ENCODE peak calls at places on chromosomes 4 and X, in five cellular contexts. One of them, this sample, is unnamed.

GRCh38 chrX:17944833-17945497 is 83.9 kb upstream of the RAI2 start:
- DNase-seq in substantia nigra: no peak
- DNase-seq in A673: peak
- DNase-seq in heart right ventricle: no peak
- DNase-seq in GM23248: peak
- DNase-seq in this sample: no peak

GRCh38 chrX:48025561-48025960 is 18.8 kb downstream of the SPACA5 start:
- DNase-seq in substantia nigra: peak
- DNase-seq in A673: peak
- DNase-seq in heart right ventricle: no peak
- DNase-seq in GM23248: peak
- DNase-seq in this sample: peak

GRCh38 chrX:22760513-22761057 is 239.2 kb upstream of the DDX53 start:
- DNase-seq in substantia nigra: no peak
- DNase-seq in A673: peak
- DNase-seq in heart right ventricle: no peak
- DNase-seq in GM23248: no peak
- DNase-seq in this sample: no peak

GRCh38 chr4:900073-900472 is 32.0 kb downstream of the GAK start:
- DNase-seq in substantia nigra: no peak
- DNase-seq in A673: no peak
- DNase-seq in heart right ventricle: peak
- DNase-seq in GM23248: no peak
- DNase-seq in this sample: no peak

GRCh38 chr4:153464068-153464467 is 2.1 kb upstream of the TMEM131L start:
- DNase-seq in substantia nigra: no peak
- DNase-seq in A673: peak
- DNase-seq in heart right ventricle: no peak
- DNase-seq in GM23248: no peak
- DNase-seq in this sample: peak

GRCh38 chr4:153947124-153947523 is 158.2 kb upstream of the SFRP2 start:
- DNase-seq in substantia nigra: no peak
- DNase-seq in A673: no peak
- DNase-seq in heart right ventricle: no peak
- DNase-seq in GM23248: no peak
- DNase-seq in this sample: no peak

GRCh38 chr4:1445716-1446445 is 39.6 kb upstream of the NKX1-1 start:
- DNase-seq in substantia nigra: no peak
- DNase-seq in A673: no peak
- DNase-seq in heart right ventricle: no peak
- DNase-seq in GM23248: no peak
- DNase-seq in this sample: no peak

GRCh38 chrX:136953867-136954787 is 73.6 kb upstream of the RBMX start:
- DNase-seq in substantia nigra: peak
- DNase-seq in A673: peak
- DNase-seq in heart right ventricle: peak
- DNase-seq in GM23248: peak
- DNase-seq in this sample: peak

GRCh38 chrX:112642349-112642748 is 37.4 kb downstream of the LHFPL1 start:
- DNase-seq in substantia nigra: peak
- DNase-seq in A673: peak
- DNase-seq in heart right ventricle: no peak
- DNase-seq in GM23248: peak
- DNase-seq in this sample: peak

GRCh38 chrX:40952855-40953254 is 132.4 kb upstream of the USP9X start:
- DNase-seq in substantia nigra: no peak
- DNase-seq in A673: no peak
- DNase-seq in heart right ventricle: no peak
- DNase-seq in GM23248: peak
- DNase-seq in this sample: peak

GRCh38 chr4:77084019-77084604 is 8.3 kb upstream of the CCNI start:
- DNase-seq in substantia nigra: no peak
- DNase-seq in A673: no peak
- DNase-seq in heart right ventricle: no peak
- DNase-seq in GM23248: no peak
- DNase-seq in this sample: no peak

GRCh38 chrX:30957753-30958152 is 68.7 kb upstream of the TAB3 start:
- DNase-seq in substantia nigra: no peak
- DNase-seq in A673: no peak
- DNase-seq in heart right ventricle: no peak
- DNase-seq in GM23248: peak
- DNase-seq in this sample: peak

GRCh38 chr4:32519060-32519459 is 1798.9 kb downstream of the PCDH7 start:
- DNase-seq in substantia nigra: no peak
- DNase-seq in A673: no peak
- DNase-seq in heart right ventricle: no peak
- DNase-seq in GM23248: no peak
- DNase-seq in this sample: no peak

GRCh38 chrX:153646620-153647373 is at the start of gene DUSP9:
- DNase-seq in substantia nigra: no peak
- DNase-seq in A673: peak
- DNase-seq in heart right ventricle: no peak
- DNase-seq in GM23248: peak
- DNase-seq in this sample: peak

GRCh38 chr4:142435599-142436235 is 410.4 kb downstream of the INPP4B start:
- DNase-seq in substantia nigra: no peak
- DNase-seq in A673: no peak
- DNase-seq in heart right ventricle: no peak
- DNase-seq in GM23248: no peak
- DNase-seq in this sample: peak

GRCh38 chr4:82737354-82737753 is 61.2 kb downstream of the SCD5 start:
- DNase-seq in substantia nigra: no peak
- DNase-seq in A673: no peak
- DNase-seq in heart right ventricle: no peak
- DNase-seq in GM23248: no peak
- DNase-seq in this sample: no peak

GRCh38 chr4:17066972-17067371 is 168.5 kb upstream of the LDB2 start:
- DNase-seq in substantia nigra: no peak
- DNase-seq in A673: peak
- DNase-seq in heart right ventricle: no peak
- DNase-seq in GM23248: peak
- DNase-seq in this sample: peak

GRCh38 chr4:185018834-185019450 is 652 bp downstream of the HELT start:
- DNase-seq in substantia nigra: no peak
- DNase-seq in A673: no peak
- DNase-seq in heart right ventricle: no peak
- DNase-seq in GM23248: no peak
- DNase-seq in this sample: peak

GRCh38 chrX:111470681-111471403 is 40.6 kb upstream of the SERTM2 start:
- DNase-seq in substantia nigra: no peak
- DNase-seq in A673: no peak
- DNase-seq in heart right ventricle: no peak
- DNase-seq in GM23248: no peak
- DNase-seq in this sample: no peak

GRCh38 chr4:54225671-54226398 is 3.3 kb upstream of the PDGFRA start:
- DNase-seq in substantia nigra: no peak
- DNase-seq in A673: no peak
- DNase-seq in heart right ventricle: peak
- DNase-seq in GM23248: peak
- DNase-seq in this sample: peak

GRCh38 chr4:2595436-2595835 is 59.0 kb downstream of the FAM193A start:
- DNase-seq in substantia nigra: no peak
- DNase-seq in A673: no peak
- DNase-seq in heart right ventricle: no peak
- DNase-seq in GM23248: no peak
- DNase-seq in this sample: peak

GRCh38 chr4:149120331-149121014 is 678.3 kb upstream of the NR3C2 start:
- DNase-seq in substantia nigra: no peak
- DNase-seq in A673: peak
- DNase-seq in heart right ventricle: no peak
- DNase-seq in GM23248: peak
- DNase-seq in this sample: peak

GRCh38 chr4:2792711-2793577 is at the start of gene SH3BP2:
- DNase-seq in substantia nigra: peak
- DNase-seq in A673: peak
- DNase-seq in heart right ventricle: peak
- DNase-seq in GM23248: peak
- DNase-seq in this sample: peak

GRCh38 chrX:11666180-11666579 is 460 bp upstream of the ARHGAP6 start:
- DNase-seq in substantia nigra: no peak
- DNase-seq in A673: no peak
- DNase-seq in heart right ventricle: peak
- DNase-seq in GM23248: peak
- DNase-seq in this sample: peak

GRCh38 chr4:94171616-94172015 is 36.0 kb upstream of the SMARCAD1 start:
- DNase-seq in substantia nigra: no peak
- DNase-seq in A673: no peak
- DNase-seq in heart right ventricle: no peak
- DNase-seq in GM23248: peak
- DNase-seq in this sample: no peak

GRCh38 chr4:77911842-77912450 is 49.3 kb downstream of the MRPL1 start:
- DNase-seq in substantia nigra: no peak
- DNase-seq in A673: no peak
- DNase-seq in heart right ventricle: no peak
- DNase-seq in GM23248: peak
- DNase-seq in this sample: no peak

GRCh38 chrX:119981286-119982070 is 37.9 kb upstream of the NKAP start:
- DNase-seq in substantia nigra: no peak
- DNase-seq in A673: peak
- DNase-seq in heart right ventricle: no peak
- DNase-seq in GM23248: peak
- DNase-seq in this sample: peak

GRCh38 chr4:145805490-145805889 is 125.5 kb downstream of the C4orf51 start:
- DNase-seq in substantia nigra: no peak
- DNase-seq in A673: no peak
- DNase-seq in heart right ventricle: peak
- DNase-seq in GM23248: no peak
- DNase-seq in this sample: peak

GRCh38 chr4:39415678-39416283 is 9.1 kb downstream of the KLB start:
- DNase-seq in substantia nigra: no peak
- DNase-seq in A673: no peak
- DNase-seq in heart right ventricle: no peak
- DNase-seq in GM23248: peak
- DNase-seq in this sample: no peak

GRCh38 chrX:150558424-150558823 is 10.0 kb upstream of the MTM1 start:
- DNase-seq in substantia nigra: no peak
- DNase-seq in A673: no peak
- DNase-seq in heart right ventricle: no peak
- DNase-seq in GM23248: no peak
- DNase-seq in this sample: no peak

GRCh38 chrX:72005046-72005445 is 94.4 kb downstream of the NHSL2 start:
- DNase-seq in substantia nigra: no peak
- DNase-seq in A673: no peak
- DNase-seq in heart right ventricle: no peak
- DNase-seq in GM23248: peak
- DNase-seq in this sample: no peak

DNA sequence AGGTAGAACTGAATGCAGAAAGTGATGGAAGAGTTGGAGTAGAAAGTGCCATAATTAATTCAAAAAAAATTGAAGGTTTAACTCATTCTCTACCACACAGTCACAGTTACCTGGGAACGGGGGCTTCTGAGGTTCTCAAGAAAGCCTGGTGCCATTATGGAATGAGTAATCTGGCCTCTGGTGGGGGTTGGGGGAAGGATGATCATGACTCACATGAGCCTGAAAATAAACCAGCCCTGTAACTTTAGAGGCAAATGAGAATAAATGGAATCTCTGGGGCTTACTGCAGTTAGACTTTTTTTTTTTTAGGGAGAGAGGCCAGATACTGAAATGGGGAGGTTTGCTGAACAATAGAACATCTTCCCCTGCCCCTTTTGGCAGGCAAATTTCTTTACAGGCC is 55.3 kb downstream of the SOD3 start:
- DNase-seq in substantia nigra: no peak
- DNase-seq in A673: no peak
- DNase-seq in heart right ventricle: no peak
- DNase-seq in GM23248: peak
- DNase-seq in this sample: peak
- H3K27ac ChIP-seq in substantia nigra: no peak
- H3K27ac ChIP-seq in A673: no peak
- H3K27ac ChIP-seq in heart right ventricle: no peak
- H3K27ac ChIP-seq in GM23248: peak
- H3K27ac ChIP-seq in this sample: peak

GRCh38 chr4:3872834-3873313 is 106.7 kb downstream of the ADRA2C start:
- DNase-seq in substantia nigra: no peak
- DNase-seq in A673: no peak
- DNase-seq in heart right ventricle: no peak
- DNase-seq in GM23248: no peak
- DNase-seq in this sample: no peak

GRCh38 chr4:3869661-3870566 is 103.7 kb downstream of the ADRA2C start:
- DNase-seq in substantia nigra: no peak
- DNase-seq in A673: no peak
- DNase-seq in heart right ventricle: no peak
- DNase-seq in GM23248: peak
- DNase-seq in this sample: no peak

GRCh38 chr4:3871881-3872833 is 106.0 kb downstream of the ADRA2C start:
- DNase-seq in substantia nigra: no peak
- DNase-seq in A673: no peak
- DNase-seq in heart right ventricle: no peak
- DNase-seq in GM23248: no peak
- DNase-seq in this sample: no peak

GRCh38 chr4:3870567-3870962 is 104.4 kb downstream of the ADRA2C start:
- DNase-seq in substantia nigra: no peak
- DNase-seq in A673: no peak
- DNase-seq in heart right ventricle: no peak
- DNase-seq in GM23248: no peak
- DNase-seq in this sample: no peak

DNA sequence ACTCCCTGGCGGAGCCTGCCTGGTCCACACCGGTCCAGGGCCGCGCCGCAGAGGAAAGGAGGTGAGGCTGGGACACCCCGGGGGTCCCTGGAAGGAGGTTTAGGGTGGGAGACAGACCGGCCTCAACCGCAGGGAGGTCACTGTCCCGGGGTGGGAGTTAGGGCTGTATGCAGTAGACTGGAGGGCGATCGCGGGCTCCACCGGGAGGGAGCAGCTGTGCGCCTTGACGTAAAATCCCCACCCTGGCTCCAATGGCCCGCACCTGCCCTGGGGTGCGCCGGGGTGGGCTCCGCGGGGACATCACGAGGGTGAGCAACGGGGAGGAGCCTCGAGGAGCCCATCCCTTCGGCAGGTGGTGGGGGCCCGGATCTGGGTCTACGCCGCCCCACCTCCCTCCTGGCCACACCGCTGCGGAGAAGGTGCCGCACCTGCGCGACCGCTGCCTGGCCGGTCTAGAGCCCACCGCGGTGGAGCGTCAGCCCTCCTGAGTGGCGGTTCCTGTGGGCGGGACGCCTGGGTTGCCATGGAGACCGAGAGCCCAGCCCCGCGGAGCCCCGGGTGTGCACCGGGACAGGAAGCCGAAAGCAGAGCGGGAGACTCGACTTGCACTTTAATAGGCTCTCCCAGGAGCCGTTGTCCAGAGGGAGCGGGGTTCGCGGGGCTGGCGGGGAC is 105.1 kb downstream of the ADRA2C start:
- DNase-seq in substantia nigra: no peak
- DNase-seq in A673: peak
- DNase-seq in heart right ventricle: no peak
- DNase-seq in GM23248: peak
- DNase-seq in this sample: no peak
- H3K27ac ChIP-seq in substantia nigra: no peak
- H3K27ac ChIP-seq in A673: no peak
- H3K27ac ChIP-seq in heart right ventricle: no peak
- H3K27ac ChIP-seq in GM23248: no peak
- H3K27ac ChIP-seq in this sample: no peak

GRCh38 chr4:15912236-15912635 is 26.3 kb downstream of the FGFBP1 start:
- DNase-seq in substantia nigra: no peak
- DNase-seq in A673: no peak
- DNase-seq in heart right ventricle: no peak
- DNase-seq in GM23248: peak
- DNase-seq in this sample: peak
- H3K27ac ChIP-seq in substantia nigra: no peak
- H3K27ac ChIP-seq in A673: no peak
- H3K27ac ChIP-seq in heart right ventricle: no peak
- H3K27ac ChIP-seq in GM23248: no peak
- H3K27ac ChIP-seq in this sample: peak

GRCh38 chrX:43655961-43656494 is at the start of gene MAOA:
- DNase-seq in substantia nigra: peak
- DNase-seq in A673: peak
- DNase-seq in heart right ventricle: peak
- DNase-seq in GM23248: no peak
- DNase-seq in this sample: peak
- H3K27ac ChIP-seq in substantia nigra: peak
- H3K27ac ChIP-seq in A673: peak
- H3K27ac ChIP-seq in heart right ventricle: peak
- H3K27ac ChIP-seq in GM23248: no peak
- H3K27ac ChIP-seq in this sample: no peak

This sample was measured in mesenchymal stem cell.